ENCODE peak calls at places on chromosomes 7 and 10, in seven cellular contexts. R is tibial nerve, N is RWPE2, M is pancreas, B is right lobe of liver, C is GM23248, Y is upper lobe of right lung. W is an unnamed sample.

GRCh38 chr7:77354484-77354883 is 61.7 kb downstream of the GSAP start:
- DNase-seq in R (no peak), N (no peak), M (no peak), B (no peak), C (no peak), Y (no peak), W (no peak)

GRCh38 chr10:125002423-125003145 is 60.7 kb downstream of the ZRANB1 start:
- DNase-seq in R (no peak), N (peak; percentile 29), M (peak; percentile 36), B (peak; percentile 42), C (no peak), Y (peak; percentile 57), W (peak; percentile 40)

GRCh38 chr7:95304990-95305389 is 19.3 kb downstream of the PON1 start:
- DNase-seq in R (no peak), N (no peak), M (no peak), B (no peak), C (no peak), Y (no peak), W (no peak)

GRCh38 chr7:80640841-80641240 is 2.4 kb downstream of the CD36 start:
- DNase-seq in R (no peak), N (no peak), M (no peak), B (no peak), C (peak; percentile 82), Y (no peak), W (no peak)

GRCh38 chr10:72690071-72690755 is 1.7 kb upstream of the MCU start:
- DNase-seq in R (no peak), N (no peak), M (no peak), B (no peak), C (no peak), Y (no peak), W (no peak)

GRCh38 chr10:130812381-130813148 is 499.0 kb downstream of the TCERG1L start:
- DNase-seq in R (no peak), N (no peak), M (no peak), B (no peak), C (no peak), Y (peak; percentile 36), W (no peak)

GRCh38 chr10:5501976-5502902 is 2.9 kb upstream of the CALML5 start:
- DNase-seq in R (no peak), N (peak; percentile 30), M (no peak), B (no peak), C (no peak), Y (no peak), W (no peak)

GRCh38 chr7:114567416-114567815 is 152.8 kb downstream of the FOXP2 start:
- DNase-seq in R (no peak), N (no peak), M (no peak), B (no peak), C (peak; percentile 32), Y (no peak), W (no peak)

GRCh38 chr7:45689011-45689796 is 115.0 kb downstream of the ADCY1 start:
- DNase-seq in R (no peak), N (no peak), M (no peak), B (no peak), C (peak; percentile 72), Y (peak; percentile 33), W (no peak)

GRCh38 chr7:74454948-74455804 is 1.5 kb downstream of the GTF2IRD1 start:
- DNase-seq in R (no peak), N (no peak), M (peak; percentile 92), B (peak; percentile 81), C (peak; percentile 23), Y (no peak), W (no peak)

GRCh38 chr7:107014381-107015023 is 30.0 kb upstream of the PRKAR2B start:
- DNase-seq in R (no peak), N (no peak), M (no peak), B (no peak), C (peak; percentile 10), Y (no peak), W (no peak)

GRCh38 chr7:8389898-8390642 is 43.3 kb upstream of the NXPH1 start:
- DNase-seq in R (no peak), N (no peak), M (peak; percentile 12), B (no peak), C (peak; percentile 10), Y (no peak), W (peak; percentile 92)

GRCh38 chr7:70710011-70710480 is 421.9 kb upstream of the GALNT17 start:
- DNase-seq in R (no peak), N (no peak), M (no peak), B (no peak), C (peak; percentile 63), Y (no peak), W (no peak)

GRCh38 chr10:132724436-132724835 is 61.5 kb downstream of the NKX6-2 start:
- DNase-seq in R (no peak), N (no peak), M (no peak), B (no peak), C (peak; percentile 16), Y (no peak), W (no peak)

GRCh38 chr10:78407009-78407711 is 373.5 kb downstream of the RPS24 start:
- DNase-seq in R (peak; percentile 27), N (peak; percentile 74), M (peak; percentile 79), B (peak; percentile 59), C (no peak), Y (peak; percentile 90), W (peak; percentile 86)

GRCh38 chr10:67917683-67918082 is 33.2 kb downstream of the SIRT1 start:
- DNase-seq in R (no peak), N (no peak), M (no peak), B (no peak), C (no peak), Y (no peak), W (no peak)

GRCh38 chr7:95205821-95206220 is 118.5 kb downstream of the PON1 start:
- DNase-seq in R (no peak), N (no peak), M (no peak), B (no peak), C (peak; percentile 75), Y (no peak), W (no peak)

GRCh38 chr10:75127481-75127880 is 16.0 kb downstream of the SAMD8 start:
- DNase-seq in R (no peak), N (no peak), M (no peak), B (no peak), C (no peak), Y (no peak), W (no peak)

GRCh38 chr10:31851216-31851615 is 77.4 kb downstream of the ARHGAP12 start:
- DNase-seq in R (no peak), N (no peak), M (no peak), B (no peak), C (no peak), Y (no peak), W (no peak)

GRCh38 chr7:100516135-100516812 is 22.7 kb upstream of the AGFG2 start:
- DNase-seq in R (peak; percentile 60), N (no peak), M (no peak), B (no peak), C (peak; percentile 88), Y (no peak), W (no peak)

GRCh38 chr7:70893422-70893821 is 238.5 kb upstream of the GALNT17 start:
- DNase-seq in R (no peak), N (no peak), M (no peak), B (no peak), C (no peak), Y (no peak), W (no peak)

GRCh38 chr7:151088856-151089699 is 2.8 kb downstream of the AGAP3 start:
- DNase-seq in R (peak; percentile 57), N (peak; percentile 68), M (peak; percentile 79), B (peak; percentile 69), C (peak; percentile 89), Y (peak; percentile 91), W (no peak)

GRCh38 chr7:44063547-44063893 is 1.8 kb downstream of the PGAM2 start:
- DNase-seq in R (no peak), N (peak; percentile 43), M (no peak), B (peak; percentile 34), C (no peak), Y (no peak), W (no peak)
- H3K27ac ChIP-seq in R (no peak overlapping the region), N (no peak overlapping the region), M (no peak overlapping the region), B (no peak overlapping the region), C (no peak overlapping the region), Y (no peak overlapping the region), W (peak overlapping the region; percentile 51)

DNA sequence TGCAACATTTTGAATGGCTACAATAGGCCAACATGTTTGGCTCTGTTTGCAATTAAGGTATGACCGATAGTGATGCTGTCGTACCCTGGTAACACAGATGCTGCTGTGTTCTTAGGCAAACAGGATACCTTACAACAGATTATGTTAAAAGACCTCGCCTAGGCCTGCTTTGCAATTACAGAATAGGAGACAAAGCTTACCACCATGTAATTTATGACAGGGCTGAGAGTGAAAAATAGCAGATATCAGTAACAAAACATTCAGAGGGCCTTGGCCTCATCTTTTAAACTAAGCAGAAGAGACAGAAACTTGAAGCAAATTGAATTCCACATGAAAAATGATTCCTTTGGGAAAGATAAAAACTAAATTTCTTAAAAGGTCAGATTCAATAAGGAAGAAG is 29.4 kb upstream of the ABLIM1 start:
- DNase-seq in R (no peak), N (no peak), M (no peak), B (no peak), C (no peak), Y (no peak), W (no peak)
- H3K27ac ChIP-seq in R (peak overlapping the region; percentile 56), N (no peak overlapping the region), M (no peak overlapping the region), B (no peak overlapping the region), C (no peak overlapping the region), Y (no peak overlapping the region), W (no peak overlapping the region)

DNA sequence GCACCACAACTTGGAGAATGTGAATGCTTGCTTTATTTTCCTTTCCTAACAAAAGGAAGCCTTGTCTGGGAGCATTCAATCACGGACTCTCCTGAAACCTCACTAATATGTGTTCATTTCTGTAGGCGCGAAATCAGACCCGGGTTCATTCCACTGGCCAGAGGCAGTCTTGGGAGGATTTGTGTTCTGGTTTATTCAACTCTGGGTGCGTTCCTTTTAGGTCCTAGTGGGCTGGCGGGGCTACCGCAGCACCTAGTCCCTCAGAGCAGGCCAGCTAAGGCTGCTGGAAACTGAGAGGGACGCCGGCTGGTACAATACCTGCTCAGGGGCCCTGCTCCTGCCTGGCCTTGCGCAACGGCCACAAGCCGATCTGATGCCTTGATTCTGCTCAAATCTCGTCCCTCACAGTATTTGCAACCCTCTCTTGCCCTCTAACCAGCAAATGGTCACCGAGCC is 7.5 kb downstream of the HOXA4 start:
- DNase-seq in R (no peak), N (peak; percentile 47), M (no peak), B (no peak), C (no peak), Y (no peak), W (no peak)
- H3K27ac ChIP-seq in R (peak overlapping the region; percentile 22), N (no peak overlapping the region), M (no peak overlapping the region), B (no peak overlapping the region), C (no peak overlapping the region), Y (peak overlapping the region; percentile 89), W (no peak overlapping the region)

DNA sequence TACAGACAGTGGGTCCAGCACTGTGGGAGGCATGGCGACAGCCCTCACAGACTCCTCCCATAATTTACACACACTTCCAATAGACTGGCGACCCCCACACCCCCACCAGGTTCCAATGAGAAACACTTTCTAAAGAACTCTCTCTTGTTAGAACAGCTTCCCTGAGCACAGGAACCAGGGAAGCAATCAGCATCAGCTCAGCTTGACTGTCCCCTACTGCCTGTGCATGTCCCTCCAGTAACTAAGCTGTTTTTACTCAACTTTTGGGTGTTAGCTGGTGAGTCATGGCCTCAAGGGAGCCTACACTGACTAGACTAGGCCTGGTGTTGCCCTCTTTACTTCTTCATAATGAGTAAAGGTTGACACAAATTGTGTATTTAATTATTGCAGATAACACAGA is 32.6 kb upstream of the HERPUD2 start:
- DNase-seq in R (no peak), N (no peak), M (no peak), B (no peak), C (peak; percentile 75), Y (no peak), W (no peak)
- H3K27ac ChIP-seq in R (no peak overlapping the region), N (no peak overlapping the region), M (no peak overlapping the region), B (no peak overlapping the region), C (no peak overlapping the region), Y (no peak overlapping the region), W (peak overlapping the region; percentile 86)